ENCODE peak calls at places on chromosomes 1 and 21, in seven cellular contexts. U is OCI-LY7, G is GM23248, F is HCT116, K is hepatocyte, Q is MM.1S, H is neural progenitor cell. J is an unnamed sample.

GRCh38 chr1:38026592-38027200 is 14.2 kb downstream of the UTP11 start:
- DNase-seq in U (peak), G (peak), F (no peak), K (peak), Q (peak), H (peak), J (peak)

GRCh38 chr1:36510418-36510817 is 27.7 kb upstream of the CSF3R start:
- DNase-seq in U (no peak), G (no peak), F (no peak), K (no peak), Q (no peak), H (no peak), J (no peak)

GRCh38 chr1:165936542-165936941 is 109.1 kb downstream of the UCK2 start:
- DNase-seq in U (no peak), G (no peak), F (no peak), K (no peak), Q (no peak), H (no peak), J (no peak)

GRCh38 chr1:53592985-53593757 is 134.0 kb downstream of the DMRTB1 start:
- DNase-seq in U (no peak), G (no peak), F (no peak), K (no peak), Q (no peak), H (no peak), J (no peak)

GRCh38 chr1:234743866-234744581 is 134.0 kb upstream of the IRF2BP2 start:
- DNase-seq in U (no peak), G (peak), F (no peak), K (peak), Q (no peak), H (peak), J (peak)

GRCh38 chr1:15843826-15844572 is 3.5 kb upstream of the SPEN start:
- DNase-seq in U (peak), G (peak), F (no peak), K (no peak), Q (no peak), H (peak), J (no peak)

GRCh38 chr1:37602750-37603694 is 7.3 kb upstream of the GNL2 start:
- DNase-seq in U (peak), G (peak), F (no peak), K (peak), Q (peak), H (peak), J (peak)

GRCh38 chr1:24052119-24052695 is 59.7 kb downstream of the MYOM3 start:
- DNase-seq in U (no peak), G (no peak), F (no peak), K (no peak), Q (no peak), H (no peak), J (no peak)

GRCh38 chr1:54224233-54224632 is 24.3 kb downstream of the MRPL37 start:
- DNase-seq in U (no peak), G (no peak), F (no peak), K (no peak), Q (no peak), H (no peak), J (no peak)

GRCh38 chr1:106534612-106535011 is 521.9 kb upstream of the PRMT6 start:
- DNase-seq in U (no peak), G (peak), F (no peak), K (no peak), Q (no peak), H (peak), J (peak)

GRCh38 chr1:216458807-216459206 is 35.6 kb upstream of the USH2A start:
- DNase-seq in U (no peak), G (no peak), F (no peak), K (no peak), Q (no peak), H (no peak), J (no peak)

GRCh38 chr1:230268371-230269170 is 157.6 kb downstream of the PGBD5 start:
- DNase-seq in U (no peak), G (peak), F (peak), K (peak), Q (peak), H (peak), J (peak)

GRCh38 chr1:100380635-100381034 is 28.3 kb downstream of the CDC14A start:
- DNase-seq in U (no peak), G (no peak), F (no peak), K (no peak), Q (no peak), H (no peak), J (no peak)

GRCh38 chr1:15106608-15107007 is 46.9 kb upstream of the TMEM51 start:
- DNase-seq in U (no peak), G (no peak), F (no peak), K (peak), Q (no peak), H (no peak), J (no peak)

GRCh38 chr21:37696936-37697335 is 219.3 kb downstream of the KCNJ6 start:
- DNase-seq in U (no peak), G (no peak), F (no peak), K (no peak), Q (no peak), H (no peak), J (no peak)

GRCh38 chr1:25893072-25893604 is 13.1 kb downstream of the STMN1 start:
- DNase-seq in U (no peak), G (peak), F (no peak), K (no peak), Q (no peak), H (no peak), J (no peak)

GRCh38 chr1:208598021-208598420 is 353.8 kb upstream of the PLXNA2 start:
- DNase-seq in U (no peak), G (no peak), F (no peak), K (no peak), Q (no peak), H (no peak), J (no peak)

GRCh38 chr1:192448026-192448578 is 127.5 kb upstream of the RGS1 start:
- DNase-seq in U (no peak), G (no peak), F (no peak), K (no peak), Q (no peak), H (no peak), J (no peak)

GRCh38 chr1:106465666-106466065 is 590.8 kb upstream of the PRMT6 start:
- DNase-seq in U (no peak), G (peak), F (no peak), K (no peak), Q (no peak), H (no peak), J (no peak)

GRCh38 chr1:234779160-234779538 is 169.2 kb upstream of the IRF2BP2 start:
- DNase-seq in U (no peak), G (no peak), F (no peak), K (peak), Q (no peak), H (peak), J (no peak)

GRCh38 chr1:177307771-177308170 is 137.0 kb downstream of the BRINP2 start:
- DNase-seq in U (no peak), G (peak), F (no peak), K (no peak), Q (no peak), H (no peak), J (no peak)

GRCh38 chr1:39735731-39736130 is 3.0 kb upstream of the PPIE start:
- DNase-seq in U (no peak), G (no peak), F (no peak), K (no peak), Q (no peak), H (no peak), J (no peak)

GRCh38 chr1:44596511-44596910 is 77.8 kb downstream of the TMEM53 start:
- DNase-seq in U (no peak), G (no peak), F (no peak), K (no peak), Q (no peak), H (no peak), J (no peak)

GRCh38 chr1:230206976-230207375 is 139.9 kb downstream of the GALNT2 start:
- DNase-seq in U (no peak), G (no peak), F (no peak), K (no peak), Q (no peak), H (no peak), J (no peak)

GRCh38 chr1:27113861-27114260 is 41.1 kb downstream of the SLC9A1 start:
- DNase-seq in U (no peak), G (no peak), F (no peak), K (no peak), Q (no peak), H (no peak), J (no peak)

GRCh38 chr1:107750364-107750959 is 214.5 kb downstream of the VAV3 start:
- DNase-seq in U (peak), G (peak), F (peak), K (peak), Q (peak), H (peak), J (peak)

GRCh38 chr1:153567621-153568366 is 2.1 kb upstream of the S100A2 start:
- DNase-seq in U (no peak), G (peak), F (peak), K (peak), Q (no peak), H (peak), J (peak)

GRCh38 chr1:23282967-23283366 is 61.1 kb downstream of the HNRNPR start:
- DNase-seq in U (no peak), G (peak), F (no peak), K (no peak), Q (no peak), H (no peak), J (no peak)

GRCh38 chr1:150551049-150551783 is 2.0 kb downstream of the ADAMTSL4 start:
- DNase-seq in U (no peak), G (peak), F (no peak), K (no peak), Q (peak), H (peak), J (no peak)

GRCh38 chr1:22110016-22110415 is 32.9 kb downstream of the WNT4 start:
- DNase-seq in U (no peak), G (no peak), F (no peak), K (no peak), Q (no peak), H (no peak), J (no peak)

GRCh38 chr1:54178296-54179070 is 21.3 kb downstream of the CYB5RL start:
- DNase-seq in U (no peak), G (no peak), F (no peak), K (no peak), Q (no peak), H (no peak), J (no peak)

GRCh38 chr1:187374742-187375141 is 546.0 kb downstream of the PLA2G4A start:
- DNase-seq in U (no peak), G (no peak), F (no peak), K (no peak), Q (no peak), H (no peak), J (peak)

GRCh38 chr1:209072481-209072880 is 511.0 kb upstream of the CAMK1G start:
- DNase-seq in U (no peak), G (no peak), F (no peak), K (no peak), Q (no peak), H (no peak), J (no peak)

GRCh38 chr1:230570724-230571390 is 71.4 kb upstream of the COG2 start:
- DNase-seq in U (no peak), G (no peak), F (no peak), K (no peak), Q (no peak), H (no peak), J (no peak)

GRCh38 chr1:203136409-203137042 is 9.0 kb downstream of the ADORA1 start:
- DNase-seq in U (no peak), G (no peak), F (no peak), K (no peak), Q (no peak), H (no peak), J (peak)

GRCh38 chr1:32926562-32926961 is 25.4 kb upstream of the TMEM54 start:
- DNase-seq in U (no peak), G (no peak), F (no peak), K (no peak), Q (no peak), H (no peak), J (peak)

GRCh38 chr1:119631433-119632102 is 16.5 kb downstream of the ZNF697 start:
- DNase-seq in U (no peak), G (peak), F (no peak), K (peak), Q (no peak), H (peak), J (peak)

GRCh38 chr1:165222580-165222979 is 133.9 kb downstream of the LMX1A start:
- DNase-seq in U (no peak), G (no peak), F (no peak), K (no peak), Q (no peak), H (no peak), J (no peak)

DNA sequence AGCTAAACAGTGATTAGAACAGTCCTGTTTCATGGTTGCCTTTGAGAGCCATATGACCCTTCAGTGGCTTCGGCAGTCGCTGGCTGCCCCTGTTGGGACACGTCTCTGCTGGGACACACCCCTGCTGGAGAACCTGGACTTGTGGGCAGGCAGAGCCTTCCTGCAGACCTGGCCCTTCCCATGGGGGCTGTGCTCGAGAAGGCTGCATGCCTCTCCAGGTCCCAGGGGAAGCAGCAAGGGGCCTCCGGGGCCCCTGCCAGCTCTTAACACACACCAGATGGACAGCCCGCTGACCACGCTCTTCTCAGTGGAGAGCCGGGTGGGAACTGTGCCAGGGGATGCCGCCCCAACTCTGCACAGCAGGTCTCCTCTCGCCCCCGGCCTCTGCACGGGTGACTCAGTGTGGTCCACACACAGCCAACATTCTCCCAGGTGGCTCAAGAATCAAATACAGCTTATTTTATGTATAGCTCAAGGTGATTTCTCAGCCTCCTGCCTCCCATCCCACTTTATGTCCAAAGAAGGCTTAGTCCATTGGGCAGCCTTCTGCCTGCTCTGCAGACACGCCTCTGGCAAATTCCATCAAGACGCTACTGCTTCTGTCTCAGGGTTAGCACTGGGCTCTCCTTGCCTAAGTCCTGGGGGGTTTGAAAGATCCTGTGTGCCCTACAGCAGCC is 450.8 kb downstream of the KIF26B start:
- DNase-seq in U (no peak), G (peak), F (no peak), K (peak), Q (no peak), H (no peak), J (no peak)
- TF ChIP-seq EZH2phosphoT487 in U (no peak), G (no peak), F (no peak), K (no peak), Q (no peak), H (no peak), J (no peak)

GRCh38 chr1:185559684-185560310 is 174.4 kb upstream of the HMCN1 start:
- DNase-seq in U (peak), G (peak), F (peak), K (peak), Q (peak), H (peak), J (peak)
- TF ChIP-seq EZH2phosphoT487 in U (no peak), G (no peak), F (no peak), K (no peak), Q (no peak), H (no peak), J (no peak)

DNA sequence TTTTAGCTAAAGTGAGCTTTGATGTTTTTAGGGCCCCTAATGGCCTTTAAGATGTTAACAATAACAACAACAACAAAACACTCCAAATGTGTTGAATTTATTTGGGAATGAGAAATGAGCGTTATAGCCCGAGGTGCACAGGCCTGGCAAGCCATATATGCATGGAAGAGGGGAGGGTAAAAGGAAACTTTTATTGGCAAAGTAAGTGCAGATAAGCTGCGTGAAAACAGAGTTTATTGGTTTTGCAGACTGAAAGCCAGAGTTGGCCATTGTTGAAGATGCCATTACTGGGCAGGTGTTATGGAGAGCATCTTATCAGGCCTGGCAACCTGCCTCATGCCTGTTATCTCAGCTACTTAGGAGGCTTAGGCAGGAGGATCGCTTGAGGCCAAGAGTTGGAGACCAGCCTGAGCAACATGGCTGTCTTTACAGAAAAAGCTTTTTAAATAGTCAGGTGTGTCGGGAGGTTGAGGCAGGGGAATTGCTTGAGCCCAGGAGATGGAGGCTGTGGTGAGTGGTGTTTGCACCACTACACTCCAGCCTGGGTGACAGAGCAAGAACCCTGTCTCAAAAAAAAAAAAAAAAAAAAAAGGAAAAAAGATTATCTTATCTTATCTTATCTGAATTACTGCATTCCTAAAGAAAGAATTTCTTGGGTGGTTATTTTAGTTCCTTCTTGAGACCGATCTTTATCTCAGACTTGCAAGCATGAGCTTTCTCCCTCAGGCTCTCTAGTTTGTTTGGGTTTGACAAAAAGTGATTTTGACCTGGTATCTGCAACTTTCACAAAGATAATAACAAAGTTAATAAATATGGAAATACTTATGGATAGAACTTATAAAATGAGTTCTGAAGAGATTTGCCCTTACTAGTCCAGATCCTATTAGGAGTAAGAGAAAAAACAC is 1.7 kb downstream of the PATJ start:
- DNase-seq in U (no peak), G (no peak), F (no peak), K (peak), Q (no peak), H (no peak), J (no peak)
- TF ChIP-seq EZH2phosphoT487 in U (no peak), G (no peak), F (no peak), K (no peak), Q (no peak), H (no peak), J (no peak)

GRCh38 chr1:56535362-56535761 is 44.0 kb downstream of the PLPP3 start:
- DNase-seq in U (no peak), G (no peak), F (no peak), K (no peak), Q (no peak), H (no peak), J (peak)

GRCh38 chr1:56537660-56538059 is 41.7 kb downstream of the PLPP3 start:
- DNase-seq in U (no peak), G (no peak), F (no peak), K (no peak), Q (no peak), H (no peak), J (no peak)

GRCh38 chr1:56533621-56534020 is 45.7 kb downstream of the PLPP3 start:
- DNase-seq in U (no peak), G (no peak), F (no peak), K (no peak), Q (no peak), H (no peak), J (no peak)

GRCh38 chr1:56534252-56534651 is 45.1 kb downstream of the PLPP3 start:
- DNase-seq in U (no peak), G (no peak), F (no peak), K (no peak), Q (no peak), H (no peak), J (no peak)

GRCh38 chr1:56535949-56536348 is 43.4 kb downstream of the PLPP3 start:
- DNase-seq in U (no peak), G (no peak), F (no peak), K (no peak), Q (no peak), H (no peak), J (no peak)
- TF ChIP-seq EZH2phosphoT487 in U (no peak), G (no peak), F (no peak), K (no peak), Q (no peak), H (no peak), J (no peak)

DNA sequence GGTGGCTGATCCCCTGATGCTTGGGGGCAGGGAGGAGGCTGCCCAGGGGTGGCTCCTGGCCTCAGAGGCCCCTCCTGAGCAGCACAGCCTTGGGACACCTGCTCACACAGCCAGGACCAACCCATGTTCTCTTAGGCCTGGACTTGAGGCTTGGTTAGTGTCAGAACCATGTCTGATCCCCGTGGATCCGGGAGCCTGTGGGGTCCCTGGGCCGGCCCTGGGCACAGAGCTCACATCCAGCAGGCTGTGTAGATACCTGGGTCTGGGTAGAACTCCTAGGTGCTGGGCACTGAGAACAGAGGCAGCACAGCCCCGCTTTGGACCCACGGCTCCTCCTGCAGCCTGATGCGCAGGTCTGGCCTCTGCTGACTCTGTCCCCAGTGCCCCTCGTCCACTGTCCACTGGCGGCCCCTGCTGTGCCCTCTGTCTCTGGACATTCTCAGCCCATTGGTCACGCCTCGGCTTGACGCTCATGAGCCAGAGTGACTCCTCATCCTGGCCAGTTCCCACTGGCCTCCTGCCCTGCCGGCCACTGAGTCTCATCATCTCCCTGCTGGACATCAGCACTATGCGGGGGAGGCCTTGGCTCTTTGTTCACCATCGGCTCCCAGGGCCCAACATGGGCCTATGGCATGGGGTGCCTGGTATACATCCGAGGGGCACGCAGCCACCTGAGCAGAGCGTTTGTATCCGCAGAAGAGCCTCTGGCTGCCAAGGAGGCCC is 70.2 kb downstream of the TRIM11 start:
- DNase-seq in U (no peak), G (peak), F (no peak), K (no peak), Q (no peak), H (no peak), J (no peak)
- TF ChIP-seq EZH2phosphoT487 in U (no peak), G (no peak), F (no peak), K (no peak), Q (no peak), H (no peak), J (no peak)

GRCh38 chr1:169387383-169387782 is 19.4 kb downstream of the BLZF1 start:
- DNase-seq in U (no peak), G (no peak), F (no peak), K (no peak), Q (no peak), H (no peak), J (no peak)

GRCh38 chr1:169381162-169381561 is 13.2 kb downstream of the BLZF1 start:
- DNase-seq in U (no peak), G (no peak), F (no peak), K (no peak), Q (no peak), H (no peak), J (no peak)

GRCh38 chr1:169383449-169383848 is 15.5 kb downstream of the BLZF1 start:
- DNase-seq in U (no peak), G (no peak), F (no peak), K (no peak), Q (no peak), H (no peak), J (no peak)
- TF ChIP-seq EZH2phosphoT487 in U (no peak), G (no peak), F (no peak), K (no peak), Q (no peak), H (no peak), J (no peak)

J was measured in GM23338.